ENCODE peak calls at places on chromosome 2, in ten cellular contexts. N, Y, E, T, V, P, O, U, D and S are unnamed samples.

GRCh38 chr2:5696351-5696740 is 4.2 kb downstream of the SOX11 start:
- DNase-seq in N (no peak), E (peak; percentile 49), U (no peak), P (peak; percentile 40), V (no peak), Y (no peak), O (no peak), T (no peak), D (peak; percentile 27), S (peak; percentile 19)

GRCh38 chr2:27771548-27772335 is at the start of gene MRPL33:
- DNase-seq in N (peak; percentile 75), O (peak; percentile 98), D (peak; percentile 85), P (peak; percentile 92), U (peak; percentile 51), Y (peak; percentile 97), E (peak; percentile 91), T (peak; percentile 83), V (peak; percentile 91), S (peak; percentile 84)

GRCh38 chr2:10590742-10591141 is 99.0 kb downstream of the NOL10 start:
- DNase-seq in Y (no peak), O (no peak), V (no peak), P (no peak), E (no peak), T (no peak), U (no peak), D (no peak), N (no peak), S (no peak)

GRCh38 chr2:17672583-17673317 is 80.9 kb downstream of the SMC6 start:
- DNase-seq in N (peak; percentile 77), E (no peak), P (peak; percentile 65), U (peak; percentile 16), V (no peak), D (peak; percentile 79), T (no peak), Y (no peak), O (no peak), S (no peak)

GRCh38 chr2:152189622-152190495 is 14.3 kb upstream of the STAM2 start:
- DNase-seq in P (peak; percentile 75), D (peak; percentile 77), O (peak; percentile 48), E (peak; percentile 49), T (peak; percentile 51), U (no peak), V (peak; percentile 69), N (peak; percentile 67), Y (no peak), S (no peak)

GRCh38 chr2:196276421-196276820 is 105.0 kb upstream of the STK17B start:
- DNase-seq in T (no peak), D (no peak), V (no peak), U (no peak), O (no peak), E (peak; percentile 44), N (no peak), Y (no peak), P (no peak), S (no peak)

GRCh38 chr2:25692143-25692542 is 18.8 kb upstream of the DTNB start:
- DNase-seq in N (peak; percentile 35), O (no peak), V (no peak), E (no peak), P (no peak), T (no peak), D (no peak), Y (no peak), U (no peak), S (no peak)

GRCh38 chr2:231910771-231911170 is 15.4 kb downstream of the NPPC start:
- DNase-seq in P (no peak), T (no peak), O (no peak), U (no peak), N (no peak), E (peak; percentile 22), V (no peak), D (no peak), Y (no peak), S (no peak)